ENCODE peak calls at places on chromosomes 2 and 18, in nine cellular contexts. One of them, this sample, is unnamed.

GRCh38 chr2:111632661-111633060 is 251.3 kb downstream of the ANAPC1 start:
- DNase-seq in ovary: no peak
- DNase-seq in foreskin fibroblast: no peak
- DNase-seq in fibroblast of lung: no peak
- DNase-seq in mesendoderm: peak
- DNase-seq in PC-9: no peak
- DNase-seq in AG09309: no peak
- DNase-seq in cardiac muscle cell: no peak
- DNase-seq in lower lobe of right lung: no peak
- DNase-seq in this sample: no peak

GRCh38 chr2:98896416-98896815 is 39.6 kb downstream of the CRACDL start:
- DNase-seq in cardiac muscle cell: no peak
- DNase-seq in AG09309: no peak
- DNase-seq in mesendoderm: no peak
- DNase-seq in lower lobe of right lung: no peak
- DNase-seq in ovary: no peak
- DNase-seq in fibroblast of lung: no peak
- DNase-seq in PC-9: no peak
- DNase-seq in foreskin fibroblast: no peak
- DNase-seq in this sample: no peak

GRCh38 chr2:122530812-122531211 is 775.4 kb downstream of the TSN start:
- DNase-seq in foreskin fibroblast: no peak
- DNase-seq in ovary: no peak
- DNase-seq in AG09309: no peak
- DNase-seq in fibroblast of lung: no peak
- DNase-seq in PC-9: no peak
- DNase-seq in mesendoderm: no peak
- DNase-seq in lower lobe of right lung: no peak
- DNase-seq in cardiac muscle cell: no peak
- DNase-seq in this sample: no peak

GRCh38 chr2:38702413-38702812 is 36.5 kb downstream of the GALM start:
- DNase-seq in fibroblast of lung: peak
- DNase-seq in ovary: no peak
- DNase-seq in mesendoderm: peak
- DNase-seq in foreskin fibroblast: peak
- DNase-seq in lower lobe of right lung: no peak
- DNase-seq in AG09309: peak
- DNase-seq in PC-9: no peak
- DNase-seq in cardiac muscle cell: no peak
- DNase-seq in this sample: no peak

GRCh38 chr18:63365909-63366269 is 1.1 kb downstream of the KDSR start:
- DNase-seq in ovary: peak
- DNase-seq in PC-9: no peak
- DNase-seq in mesendoderm: no peak
- DNase-seq in lower lobe of right lung: no peak
- DNase-seq in AG09309: no peak
- DNase-seq in foreskin fibroblast: no peak
- DNase-seq in fibroblast of lung: no peak
- DNase-seq in cardiac muscle cell: peak
- DNase-seq in this sample: no peak

GRCh38 chr18:21669736-21670135 is 34.8 kb downstream of the ABHD3 start:
- DNase-seq in ovary: no peak
- DNase-seq in PC-9: peak
- DNase-seq in cardiac muscle cell: no peak
- DNase-seq in lower lobe of right lung: no peak
- DNase-seq in mesendoderm: peak
- DNase-seq in fibroblast of lung: no peak
- DNase-seq in AG09309: no peak
- DNase-seq in foreskin fibroblast: peak
- DNase-seq in this sample: no peak

GRCh38 chr2:230785346-230785745 is 72.7 kb downstream of the CAB39 start:
- DNase-seq in foreskin fibroblast: no peak
- DNase-seq in ovary: no peak
- DNase-seq in lower lobe of right lung: no peak
- DNase-seq in PC-9: no peak
- DNase-seq in AG09309: no peak
- DNase-seq in cardiac muscle cell: no peak
- DNase-seq in mesendoderm: peak
- DNase-seq in fibroblast of lung: no peak
- DNase-seq in this sample: no peak

GRCh38 chr18:35497006-35497333 is 790 bp downstream of the INO80C start:
- DNase-seq in ovary: no peak
- DNase-seq in mesendoderm: no peak
- DNase-seq in AG09309: no peak
- DNase-seq in fibroblast of lung: peak
- DNase-seq in cardiac muscle cell: peak
- DNase-seq in lower lobe of right lung: no peak
- DNase-seq in PC-9: no peak
- DNase-seq in foreskin fibroblast: peak
- DNase-seq in this sample: peak

GRCh38 chr2:229861431-229861830 is 60.4 kb downstream of the TRIP12 start:
- DNase-seq in ovary: no peak
- DNase-seq in mesendoderm: no peak
- DNase-seq in foreskin fibroblast: no peak
- DNase-seq in AG09309: no peak
- DNase-seq in cardiac muscle cell: no peak
- DNase-seq in fibroblast of lung: no peak
- DNase-seq in lower lobe of right lung: no peak
- DNase-seq in PC-9: no peak
- DNase-seq in this sample: no peak

GRCh38 chr2:97816411-97816810 is 103.0 kb downstream of the ZAP70 start:
- DNase-seq in foreskin fibroblast: no peak
- DNase-seq in lower lobe of right lung: no peak
- DNase-seq in ovary: no peak
- DNase-seq in fibroblast of lung: no peak
- DNase-seq in AG09309: no peak
- DNase-seq in mesendoderm: no peak
- DNase-seq in PC-9: no peak
- DNase-seq in cardiac muscle cell: no peak
- DNase-seq in this sample: peak

GRCh38 chr2:119366161-119366648 is 429 bp downstream of the C2orf76 start:
- DNase-seq in cardiac muscle cell: no peak
- DNase-seq in ovary: no peak
- DNase-seq in lower lobe of right lung: no peak
- DNase-seq in PC-9: no peak
- DNase-seq in AG09309: no peak
- DNase-seq in foreskin fibroblast: peak
- DNase-seq in fibroblast of lung: peak
- DNase-seq in mesendoderm: no peak
- DNase-seq in this sample: no peak

GRCh38 chr2:236550701-236551465 is 18.7 kb upstream of the ACKR3 start:
- DNase-seq in fibroblast of lung: no peak
- DNase-seq in AG09309: no peak
- DNase-seq in PC-9: no peak
- DNase-seq in cardiac muscle cell: no peak
- DNase-seq in foreskin fibroblast: no peak
- DNase-seq in ovary: no peak
- DNase-seq in lower lobe of right lung: no peak
- DNase-seq in mesendoderm: no peak
- DNase-seq in this sample: no peak

GRCh38 chr2:203971236-203971635 is 34.7 kb downstream of the ICOS start:
- DNase-seq in mesendoderm: no peak
- DNase-seq in fibroblast of lung: no peak
- DNase-seq in lower lobe of right lung: no peak
- DNase-seq in cardiac muscle cell: no peak
- DNase-seq in foreskin fibroblast: no peak
- DNase-seq in PC-9: no peak
- DNase-seq in ovary: no peak
- DNase-seq in AG09309: no peak
- DNase-seq in this sample: no peak

GRCh38 chr2:152097291-152098032 is 1.4 kb downstream of the CACNB4 start:
- DNase-seq in cardiac muscle cell: peak
- DNase-seq in foreskin fibroblast: peak
- DNase-seq in PC-9: peak
- DNase-seq in lower lobe of right lung: no peak
- DNase-seq in ovary: no peak
- DNase-seq in mesendoderm: peak
- DNase-seq in fibroblast of lung: no peak
- DNase-seq in AG09309: no peak
- DNase-seq in this sample: peak

GRCh38 chr2:216689397-216689796 is 6.0 kb downstream of the IGFBP5 start:
- DNase-seq in ovary: peak
- DNase-seq in fibroblast of lung: no peak
- DNase-seq in AG09309: no peak
- DNase-seq in cardiac muscle cell: no peak
- DNase-seq in lower lobe of right lung: no peak
- DNase-seq in foreskin fibroblast: no peak
- DNase-seq in mesendoderm: no peak
- DNase-seq in PC-9: no peak
- DNase-seq in this sample: no peak

GRCh38 chr2:227191367-227191766 is 26.9 kb downstream of the COL4A3 start:
- DNase-seq in lower lobe of right lung: no peak
- DNase-seq in ovary: no peak
- DNase-seq in cardiac muscle cell: peak
- DNase-seq in fibroblast of lung: peak
- DNase-seq in PC-9: no peak
- DNase-seq in AG09309: no peak
- DNase-seq in foreskin fibroblast: peak
- DNase-seq in mesendoderm: peak
- DNase-seq in this sample: no peak

GRCh38 chr2:14967739-14968138 is 335.2 kb downstream of the LRATD1 start:
- DNase-seq in mesendoderm: no peak
- DNase-seq in lower lobe of right lung: no peak
- DNase-seq in fibroblast of lung: no peak
- DNase-seq in ovary: no peak
- DNase-seq in cardiac muscle cell: no peak
- DNase-seq in PC-9: no peak
- DNase-seq in AG09309: no peak
- DNase-seq in foreskin fibroblast: no peak
- DNase-seq in this sample: no peak
- H3K4me3 ChIP-seq in mesendoderm: no peak
- H3K4me3 ChIP-seq in lower lobe of right lung: no peak
- H3K4me3 ChIP-seq in fibroblast of lung: no peak
- H3K4me3 ChIP-seq in ovary: no peak
- H3K4me3 ChIP-seq in cardiac muscle cell: no peak
- H3K4me3 ChIP-seq in PC-9: no peak
- H3K4me3 ChIP-seq in AG09309: no peak
- H3K4me3 ChIP-seq in foreskin fibroblast: no peak
- H3K4me3 ChIP-seq in this sample: no peak

GRCh38 chr2:85438291-85439110 is 20.0 kb downstream of the SH2D6 start:
- DNase-seq in fibroblast of lung: no peak
- DNase-seq in lower lobe of right lung: no peak
- DNase-seq in cardiac muscle cell: no peak
- DNase-seq in foreskin fibroblast: no peak
- DNase-seq in AG09309: no peak
- DNase-seq in ovary: no peak
- DNase-seq in PC-9: no peak
- DNase-seq in mesendoderm: no peak
- DNase-seq in this sample: no peak
- H3K4me3 ChIP-seq in fibroblast of lung: no peak
- H3K4me3 ChIP-seq in lower lobe of right lung: peak
- H3K4me3 ChIP-seq in cardiac muscle cell: no peak
- H3K4me3 ChIP-seq in foreskin fibroblast: peak
- H3K4me3 ChIP-seq in AG09309: peak
- H3K4me3 ChIP-seq in ovary: peak
- H3K4me3 ChIP-seq in PC-9: no peak
- H3K4me3 ChIP-seq in mesendoderm: no peak
- H3K4me3 ChIP-seq in this sample: peak

GRCh38 chr2:9141379-9141667 is 65.3 kb upstream of the ASAP2 start:
- DNase-seq in PC-9: no peak
- DNase-seq in AG09309: no peak
- DNase-seq in foreskin fibroblast: no peak
- DNase-seq in lower lobe of right lung: no peak
- DNase-seq in ovary: no peak
- DNase-seq in mesendoderm: no peak
- DNase-seq in fibroblast of lung: no peak
- DNase-seq in cardiac muscle cell: no peak
- DNase-seq in this sample: no peak

GRCh38 chr2:9143264-9143815 is 63.3 kb upstream of the ASAP2 start:
- DNase-seq in AG09309: no peak
- DNase-seq in foreskin fibroblast: no peak
- DNase-seq in cardiac muscle cell: no peak
- DNase-seq in mesendoderm: no peak
- DNase-seq in fibroblast of lung: no peak
- DNase-seq in ovary: no peak
- DNase-seq in PC-9: no peak
- DNase-seq in lower lobe of right lung: no peak
- DNase-seq in this sample: no peak

GRCh38 chr2:9144047-9144446 is 62.6 kb upstream of the ASAP2 start:
- DNase-seq in mesendoderm: no peak
- DNase-seq in fibroblast of lung: no peak
- DNase-seq in foreskin fibroblast: no peak
- DNase-seq in ovary: no peak
- DNase-seq in lower lobe of right lung: no peak
- DNase-seq in AG09309: no peak
- DNase-seq in cardiac muscle cell: no peak
- DNase-seq in PC-9: no peak
- DNase-seq in this sample: no peak

GRCh38 chr2:9141706-9142460 is 64.7 kb upstream of the ASAP2 start:
- DNase-seq in ovary: no peak
- DNase-seq in AG09309: no peak
- DNase-seq in foreskin fibroblast: no peak
- DNase-seq in PC-9: no peak
- DNase-seq in cardiac muscle cell: no peak
- DNase-seq in lower lobe of right lung: no peak
- DNase-seq in fibroblast of lung: no peak
- DNase-seq in mesendoderm: no peak
- DNase-seq in this sample: peak

GRCh38 chr2:9142551-9143263 is 63.9 kb upstream of the ASAP2 start:
- DNase-seq in lower lobe of right lung: peak
- DNase-seq in ovary: peak
- DNase-seq in AG09309: peak
- DNase-seq in cardiac muscle cell: peak
- DNase-seq in fibroblast of lung: peak
- DNase-seq in mesendoderm: peak
- DNase-seq in foreskin fibroblast: peak
- DNase-seq in PC-9: peak
- DNase-seq in this sample: peak
- H3K4me3 ChIP-seq in lower lobe of right lung: peak
- H3K4me3 ChIP-seq in ovary: peak
- H3K4me3 ChIP-seq in AG09309: peak
- H3K4me3 ChIP-seq in cardiac muscle cell: no peak
- H3K4me3 ChIP-seq in fibroblast of lung: no peak
- H3K4me3 ChIP-seq in mesendoderm: no peak
- H3K4me3 ChIP-seq in foreskin fibroblast: peak
- H3K4me3 ChIP-seq in PC-9: peak
- H3K4me3 ChIP-seq in this sample: no peak

DNA sequence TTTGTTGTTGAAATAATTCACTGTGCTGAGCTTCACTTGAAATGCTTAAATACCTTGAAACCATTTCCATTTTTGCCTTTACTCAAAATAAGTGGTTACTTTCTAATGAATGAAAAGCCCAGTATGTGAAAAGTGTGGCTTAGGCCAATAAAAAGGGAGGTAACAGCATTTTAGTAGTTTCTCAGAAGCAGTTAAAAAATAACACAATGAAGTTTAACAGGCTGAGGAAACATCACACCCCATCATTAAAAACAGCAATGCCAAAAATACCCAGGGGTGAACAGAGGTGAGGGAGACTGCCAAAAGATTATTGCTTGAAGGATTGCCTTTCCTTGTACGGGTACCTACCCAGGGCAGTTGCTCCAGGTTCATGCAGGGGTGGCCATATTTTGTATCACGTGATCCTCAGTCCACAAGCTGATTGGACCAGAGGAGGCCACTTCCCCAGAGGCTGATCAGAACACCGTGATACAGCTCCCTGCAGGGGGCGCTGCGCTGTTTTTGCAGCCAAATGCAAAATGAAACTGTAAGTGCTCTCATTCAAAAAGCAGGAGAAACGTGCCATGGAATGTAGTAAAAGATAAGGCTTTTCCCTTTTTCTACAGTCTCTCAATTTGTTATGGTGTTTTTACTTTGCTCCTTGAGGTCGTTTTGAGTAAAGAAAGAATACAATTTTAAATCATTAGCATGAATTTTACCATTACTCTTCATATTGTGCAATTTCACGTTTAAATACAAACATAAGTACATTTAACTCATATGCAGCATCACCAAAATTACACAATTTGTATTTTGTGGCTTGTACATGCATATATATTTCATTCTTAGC is 70.2 kb upstream of the SH3BP4 start:
- DNase-seq in PC-9: peak
- DNase-seq in ovary: peak
- DNase-seq in foreskin fibroblast: peak
- DNase-seq in cardiac muscle cell: peak
- DNase-seq in lower lobe of right lung: peak
- DNase-seq in mesendoderm: peak
- DNase-seq in fibroblast of lung: peak
- DNase-seq in AG09309: no peak
- DNase-seq in this sample: peak
- H3K4me3 ChIP-seq in PC-9: peak
- H3K4me3 ChIP-seq in ovary: no peak
- H3K4me3 ChIP-seq in foreskin fibroblast: no peak
- H3K4me3 ChIP-seq in cardiac muscle cell: no peak
- H3K4me3 ChIP-seq in lower lobe of right lung: peak
- H3K4me3 ChIP-seq in mesendoderm: no peak
- H3K4me3 ChIP-seq in fibroblast of lung: peak
- H3K4me3 ChIP-seq in AG09309: no peak
- H3K4me3 ChIP-seq in this sample: no peak